ENCODE peak calls at places on chromosome 9, in seven cellular contexts. One of them, this sample, is unnamed.
A peak's percentile ranks its signal among the peaks of the same experiment; 100 is the strongest.

GRCh38 chr9:117825609-117826347 is 121.6 kb downstream of the TLR4 start:
- DNase-seq in T-helper 9 cell: peak; percentile 15
- DNase-seq in NCI-H2171: no peak
- DNase-seq in AG20443: no peak
- DNase-seq in stimulated activated CD8-positive, alpha-beta memory T cell treated with anti-CD3 and anti-CD28 coated beads, Interleukin-12 subunit alpha, Interleukin-12 subunit beta, amount 100 ng/mL, for 4 hours: peak; percentile 6
- DNase-seq in KBM-7: peak; percentile 81
- DNase-seq in neural crest cell: no peak
- DNase-seq in this sample: no peak

GRCh38 chr9:16202913-16203734 is 650.3 kb downstream of the CCDC171 start:
- DNase-seq in NCI-H2171: no peak
- DNase-seq in neural crest cell: no peak
- DNase-seq in AG20443: peak; percentile 90
- DNase-seq in KBM-7: no peak
- DNase-seq in T-helper 9 cell: no peak
- DNase-seq in stimulated activated CD8-positive, alpha-beta memory T cell treated with anti-CD3 and anti-CD28 coated beads, Interleukin-12 subunit alpha, Interleukin-12 subunit beta, amount 100 ng/mL, for 4 hours: no peak
- DNase-seq in this sample: no peak

GRCh38 chr9:82797539-82797938 is 265.4 kb downstream of the RASEF start:
- DNase-seq in AG20443: no peak
- DNase-seq in KBM-7: no peak
- DNase-seq in NCI-H2171: peak; percentile 90
- DNase-seq in neural crest cell: no peak
- DNase-seq in stimulated activated CD8-positive, alpha-beta memory T cell treated with anti-CD3 and anti-CD28 coated beads, Interleukin-12 subunit alpha, Interleukin-12 subunit beta, amount 100 ng/mL, for 4 hours: no peak
- DNase-seq in T-helper 9 cell: no peak
- DNase-seq in this sample: no peak

GRCh38 chr9:108526518-108526917 is 329.3 kb downstream of the ACTL7B start:
- DNase-seq in stimulated activated CD8-positive, alpha-beta memory T cell treated with anti-CD3 and anti-CD28 coated beads, Interleukin-12 subunit alpha, Interleukin-12 subunit beta, amount 100 ng/mL, for 4 hours: no peak
- DNase-seq in KBM-7: no peak
- DNase-seq in AG20443: no peak
- DNase-seq in T-helper 9 cell: no peak
- DNase-seq in neural crest cell: no peak
- DNase-seq in NCI-H2171: no peak
- DNase-seq in this sample: no peak

GRCh38 chr9:99820330-99821186 is 1.1 kb upstream of the NR4A3 start:
- DNase-seq in NCI-H2171: peak; percentile 26
- DNase-seq in stimulated activated CD8-positive, alpha-beta memory T cell treated with anti-CD3 and anti-CD28 coated beads, Interleukin-12 subunit alpha, Interleukin-12 subunit beta, amount 100 ng/mL, for 4 hours: no peak
- DNase-seq in KBM-7: peak; percentile 62
- DNase-seq in AG20443: peak; percentile 49
- DNase-seq in T-helper 9 cell: peak; percentile 36
- DNase-seq in neural crest cell: no peak
- DNase-seq in this sample: peak; percentile 86

GRCh38 chr9:95025213-95026170 is 292.0 kb downstream of the FANCC start:
- DNase-seq in T-helper 9 cell: no peak
- DNase-seq in neural crest cell: no peak
- DNase-seq in KBM-7: peak; percentile 38
- DNase-seq in AG20443: peak; percentile 81
- DNase-seq in stimulated activated CD8-positive, alpha-beta memory T cell treated with anti-CD3 and anti-CD28 coated beads, Interleukin-12 subunit alpha, Interleukin-12 subunit beta, amount 100 ng/mL, for 4 hours: no peak
- DNase-seq in NCI-H2171: no peak
- DNase-seq in this sample: no peak

GRCh38 chr9:121483049-121483448 is 16.6 kb downstream of the GGTA1 start:
- DNase-seq in NCI-H2171: no peak
- DNase-seq in neural crest cell: no peak
- DNase-seq in T-helper 9 cell: no peak
- DNase-seq in stimulated activated CD8-positive, alpha-beta memory T cell treated with anti-CD3 and anti-CD28 coated beads, Interleukin-12 subunit alpha, Interleukin-12 subunit beta, amount 100 ng/mL, for 4 hours: no peak
- DNase-seq in KBM-7: no peak
- DNase-seq in AG20443: no peak
- DNase-seq in this sample: no peak

GRCh38 chr9:35656841-35657326 is 935 bp downstream of the RMRP start:
- DNase-seq in neural crest cell: no peak
- DNase-seq in KBM-7: no peak
- DNase-seq in NCI-H2171: no peak
- DNase-seq in AG20443: no peak
- DNase-seq in T-helper 9 cell: no peak
- DNase-seq in stimulated activated CD8-positive, alpha-beta memory T cell treated with anti-CD3 and anti-CD28 coated beads, Interleukin-12 subunit alpha, Interleukin-12 subunit beta, amount 100 ng/mL, for 4 hours: no peak
- DNase-seq in this sample: no peak

GRCh38 chr9:97905228-97905627 is 17.1 kb downstream of the TRMO start:
- DNase-seq in neural crest cell: no peak
- DNase-seq in AG20443: no peak
- DNase-seq in KBM-7: no peak
- DNase-seq in T-helper 9 cell: peak; percentile 40
- DNase-seq in NCI-H2171: no peak
- DNase-seq in stimulated activated CD8-positive, alpha-beta memory T cell treated with anti-CD3 and anti-CD28 coated beads, Interleukin-12 subunit alpha, Interleukin-12 subunit beta, amount 100 ng/mL, for 4 hours: no peak
- DNase-seq in this sample: no peak

GRCh38 chr9:111179577-111179976 is 141.3 kb upstream of the LPAR1 start:
- DNase-seq in NCI-H2171: no peak
- DNase-seq in KBM-7: peak; percentile 39
- DNase-seq in AG20443: no peak
- DNase-seq in stimulated activated CD8-positive, alpha-beta memory T cell treated with anti-CD3 and anti-CD28 coated beads, Interleukin-12 subunit alpha, Interleukin-12 subunit beta, amount 100 ng/mL, for 4 hours: no peak
- DNase-seq in neural crest cell: no peak
- DNase-seq in T-helper 9 cell: no peak
- DNase-seq in this sample: no peak

GRCh38 chr9:113343732-113344231 is 3.7 kb upstream of the WDR31 start:
- DNase-seq in stimulated activated CD8-positive, alpha-beta memory T cell treated with anti-CD3 and anti-CD28 coated beads, Interleukin-12 subunit alpha, Interleukin-12 subunit beta, amount 100 ng/mL, for 4 hours: no peak
- DNase-seq in AG20443: peak; percentile 65
- DNase-seq in NCI-H2171: no peak
- DNase-seq in T-helper 9 cell: no peak
- DNase-seq in KBM-7: peak; percentile 83
- DNase-seq in neural crest cell: no peak
- DNase-seq in this sample: no peak

GRCh38 chr9:107569171-107569570 is 79.6 kb upstream of the KLF4 start:
- DNase-seq in AG20443: no peak
- DNase-seq in stimulated activated CD8-positive, alpha-beta memory T cell treated with anti-CD3 and anti-CD28 coated beads, Interleukin-12 subunit alpha, Interleukin-12 subunit beta, amount 100 ng/mL, for 4 hours: no peak
- DNase-seq in NCI-H2171: no peak
- DNase-seq in T-helper 9 cell: no peak
- DNase-seq in KBM-7: no peak
- DNase-seq in neural crest cell: no peak
- DNase-seq in this sample: no peak

GRCh38 chr9:133429641-133430161 is 7.5 kb downstream of the ADAMTS13 start:
- DNase-seq in neural crest cell: peak; percentile 45
- DNase-seq in stimulated activated CD8-positive, alpha-beta memory T cell treated with anti-CD3 and anti-CD28 coated beads, Interleukin-12 subunit alpha, Interleukin-12 subunit beta, amount 100 ng/mL, for 4 hours: no peak
- DNase-seq in T-helper 9 cell: no peak
- DNase-seq in AG20443: peak; percentile 65
- DNase-seq in NCI-H2171: no peak
- DNase-seq in KBM-7: no peak
- DNase-seq in this sample: peak; percentile 82

GRCh38 chr9:130128251-130128650 is 44.0 kb upstream of the NCS1 start:
- DNase-seq in neural crest cell: no peak
- DNase-seq in AG20443: no peak
- DNase-seq in stimulated activated CD8-positive, alpha-beta memory T cell treated with anti-CD3 and anti-CD28 coated beads, Interleukin-12 subunit alpha, Interleukin-12 subunit beta, amount 100 ng/mL, for 4 hours: peak; percentile 58
- DNase-seq in NCI-H2171: no peak
- DNase-seq in T-helper 9 cell: peak; percentile 62
- DNase-seq in KBM-7: peak; percentile 59
- DNase-seq in this sample: peak; percentile 85

GRCh38 chr9:14271078-14271673 is 42.8 kb downstream of the NFIB start:
- DNase-seq in T-helper 9 cell: no peak
- DNase-seq in neural crest cell: no peak
- DNase-seq in KBM-7: no peak
- DNase-seq in AG20443: no peak
- DNase-seq in NCI-H2171: peak; percentile 75
- DNase-seq in stimulated activated CD8-positive, alpha-beta memory T cell treated with anti-CD3 and anti-CD28 coated beads, Interleukin-12 subunit alpha, Interleukin-12 subunit beta, amount 100 ng/mL, for 4 hours: no peak
- DNase-seq in this sample: no peak

GRCh38 chr9:129027685-129028191 is 393 bp downstream of the SH3GLB2 start:
- DNase-seq in T-helper 9 cell: peak; percentile 65
- DNase-seq in stimulated activated CD8-positive, alpha-beta memory T cell treated with anti-CD3 and anti-CD28 coated beads, Interleukin-12 subunit alpha, Interleukin-12 subunit beta, amount 100 ng/mL, for 4 hours: peak; percentile 12
- DNase-seq in neural crest cell: no peak
- DNase-seq in NCI-H2171: peak; percentile 84
- DNase-seq in AG20443: no peak
- DNase-seq in KBM-7: peak; percentile 39
- DNase-seq in this sample: peak; percentile 96

GRCh38 chr9:14346301-14346721 is 32.4 kb upstream of the NFIB start:
- DNase-seq in AG20443: no peak
- DNase-seq in T-helper 9 cell: no peak
- DNase-seq in KBM-7: no peak
- DNase-seq in stimulated activated CD8-positive, alpha-beta memory T cell treated with anti-CD3 and anti-CD28 coated beads, Interleukin-12 subunit alpha, Interleukin-12 subunit beta, amount 100 ng/mL, for 4 hours: no peak
- DNase-seq in neural crest cell: no peak
- DNase-seq in NCI-H2171: no peak
- DNase-seq in this sample: no peak

GRCh38 chr9:89277454-89277853 is 33.5 kb upstream of the CKS2 start:
- DNase-seq in KBM-7: no peak
- DNase-seq in T-helper 9 cell: no peak
- DNase-seq in NCI-H2171: no peak
- DNase-seq in neural crest cell: no peak
- DNase-seq in stimulated activated CD8-positive, alpha-beta memory T cell treated with anti-CD3 and anti-CD28 coated beads, Interleukin-12 subunit alpha, Interleukin-12 subunit beta, amount 100 ng/mL, for 4 hours: no peak
- DNase-seq in AG20443: no peak
- DNase-seq in this sample: no peak

GRCh38 chr9:121599186-121599871 is 52.1 kb upstream of the DAB2IP start:
- DNase-seq in stimulated activated CD8-positive, alpha-beta memory T cell treated with anti-CD3 and anti-CD28 coated beads, Interleukin-12 subunit alpha, Interleukin-12 subunit beta, amount 100 ng/mL, for 4 hours: no peak
- DNase-seq in AG20443: peak; percentile 85
- DNase-seq in NCI-H2171: no peak
- DNase-seq in neural crest cell: peak; percentile 52
- DNase-seq in KBM-7: no peak
- DNase-seq in T-helper 9 cell: no peak
- DNase-seq in this sample: no peak

GRCh38 chr9:17578911-17579793 is at the start of gene SH3GL2:
- DNase-seq in AG20443: peak; percentile 60
- DNase-seq in T-helper 9 cell: no peak
- DNase-seq in KBM-7: peak; percentile 34
- DNase-seq in NCI-H2171: peak; percentile 73
- DNase-seq in stimulated activated CD8-positive, alpha-beta memory T cell treated with anti-CD3 and anti-CD28 coated beads, Interleukin-12 subunit alpha, Interleukin-12 subunit beta, amount 100 ng/mL, for 4 hours: no peak
- DNase-seq in neural crest cell: peak; percentile 35
- DNase-seq in this sample: no peak

GRCh38 chr9:136520053-136520540 is 25.8 kb downstream of the NOTCH1 start:
- DNase-seq in AG20443: no peak
- DNase-seq in neural crest cell: no peak
- DNase-seq in stimulated activated CD8-positive, alpha-beta memory T cell treated with anti-CD3 and anti-CD28 coated beads, Interleukin-12 subunit alpha, Interleukin-12 subunit beta, amount 100 ng/mL, for 4 hours: no peak
- DNase-seq in T-helper 9 cell: no peak
- DNase-seq in NCI-H2171: no peak
- DNase-seq in KBM-7: no peak
- DNase-seq in this sample: no peak

GRCh38 chr9:9574080-9574479 is 1038.7 kb downstream of the PTPRD start:
- DNase-seq in stimulated activated CD8-positive, alpha-beta memory T cell treated with anti-CD3 and anti-CD28 coated beads, Interleukin-12 subunit alpha, Interleukin-12 subunit beta, amount 100 ng/mL, for 4 hours: no peak
- DNase-seq in NCI-H2171: no peak
- DNase-seq in T-helper 9 cell: no peak
- DNase-seq in AG20443: no peak
- DNase-seq in neural crest cell: no peak
- DNase-seq in KBM-7: no peak
- DNase-seq in this sample: no peak